ENCODE peak calls at places on chromosomes 2 and 18, in five cellular contexts. J is foreskin fibroblast, F is anterior cingulate cortex, K is tibial artery, P is H7. G is an unnamed sample.

GRCh38 chr2:23241106-23241505 is 143.9 kb upstream of the KLHL29 start:
- DNase-seq in J (no peak), F (no peak), K (no peak), P (no peak), G (no peak)

GRCh38 chr2:22887426-22887825 is 497.6 kb upstream of the KLHL29 start:
- DNase-seq in J (no peak), F (no peak), K (no peak), P (no peak), G (no peak)

GRCh38 chr2:14189929-14190328 is 442.6 kb upstream of the LRATD1 start:
- DNase-seq in J (peak), F (no peak), K (no peak), P (no peak), G (no peak)

GRCh38 chr2:151560289-151560688 is 150.6 kb downstream of the RIF1 start:
- DNase-seq in J (peak), F (no peak), K (no peak), P (no peak), G (no peak)

GRCh38 chr2:210997373-210997772 is 441.0 kb downstream of the CPS1 start:
- DNase-seq in J (no peak), F (no peak), K (no peak), P (no peak), G (no peak)

GRCh38 chr2:73111300-73112025 is 1.3 kb downstream of the RAB11FIP5 start:
- DNase-seq in J (peak), F (no peak), K (peak), P (peak), G (no peak)

GRCh38 chr2:232689152-232689910 is 7.8 kb upstream of the GIGYF2 start:
- DNase-seq in J (peak), F (peak), K (peak), P (no peak), G (no peak)

GRCh38 chr2:175097297-175097696 is 70.7 kb downstream of the ATF2 start:
- DNase-seq in J (peak), F (no peak), K (no peak), P (no peak), G (peak)

GRCh38 chr18:35653392-35653791 is 71.9 kb downstream of the GALNT1 start:
- DNase-seq in J (no peak), F (no peak), K (no peak), P (no peak), G (no peak)